ENCODE peak calls at places on chromosomes 16 and 17, in eight cellular contexts. G is CD8-positive, alpha-beta memory T cell; Y is mesenchymal stem cell; B is heart right ventricle; A is PC-9; N is uterus; E is Peyer's patch; W is Panc1. C is an unnamed sample. For H3K36me3, the result is how much of the 10 kb centered on the place peaks cover.

GRCh38 chr17:28076138-28076537 is 33.7 kb downstream of the NLK start:
- DNase-seq in G (no peak), Y (no peak), B (no peak), A (no peak), N (no peak), E (no peak), W (no peak), C (no peak)

GRCh38 chr16:51762081-51762995 is 611.3 kb upstream of the SALL1 start:
- DNase-seq in G (no peak), Y (peak), B (peak), A (peak), N (peak), E (peak), W (peak), C (peak)

GRCh38 chr17:42289863-42290165 is 1.5 kb downstream of the STAT5A start:
- DNase-seq in G (peak), Y (no peak), B (no peak), A (no peak), N (no peak), E (peak), W (no peak), C (no peak)

GRCh38 chr16:50692999-50693781 is at the start of gene NOD2:
- DNase-seq in G (peak), Y (no peak), B (no peak), A (peak), N (peak), E (no peak), W (no peak), C (peak)

GRCh38 chr16:85291302-85292148 is 179.3 kb upstream of the CIBAR2 start:
- DNase-seq in G (no peak), Y (peak), B (peak), A (no peak), N (no peak), E (peak), W (no peak), C (no peak)

GRCh38 chr17:37392024-37392590 is 14.5 kb downstream of the ACACA start:
- DNase-seq in G (no peak), Y (peak), B (no peak), A (peak), N (no peak), E (no peak), W (no peak), C (no peak)

GRCh38 chr16:21088646-21089538 is 61.8 kb downstream of the DNAH3 start:
- DNase-seq in G (no peak), Y (peak), B (no peak), A (no peak), N (no peak), E (no peak), W (no peak), C (no peak)

GRCh38 chr17:26818736-26819135 is 475.2 kb upstream of the WSB1 start:
- DNase-seq in G (no peak), Y (peak), B (no peak), A (no peak), N (no peak), E (no peak), W (no peak), C (no peak)

GRCh38 chr17:82231562-82232321 is 2.9 kb downstream of the SLC16A3 start:
- DNase-seq in G (peak), Y (peak), B (peak), A (peak), N (peak), E (peak), W (no peak), C (no peak)

GRCh38 chr16:54923988-54924387 is 6.7 kb upstream of the IRX5 start:
- DNase-seq in G (no peak), Y (no peak), B (no peak), A (no peak), N (no peak), E (no peak), W (no peak), C (no peak)

GRCh38 chr16:2425008-2425518 is 4.2 kb upstream of the CCNF start:
- DNase-seq in G (no peak), Y (no peak), B (no peak), A (no peak), N (no peak), E (no peak), W (no peak), C (no peak)

GRCh38 chr16:2426941-2427361 is 2.3 kb upstream of the CCNF start:
- DNase-seq in G (no peak), Y (no peak), B (no peak), A (peak), N (no peak), E (no peak), W (no peak), C (peak)

GRCh38 chr16:2425825-2426430 is 3.3 kb upstream of the CCNF start:
- DNase-seq in G (no peak), Y (no peak), B (no peak), A (no peak), N (no peak), E (no peak), W (no peak), C (no peak)

GRCh38 chr16:2422123-2422867 is 7.0 kb upstream of the CCNF start:
- DNase-seq in G (no peak), Y (no peak), B (no peak), A (no peak), N (no peak), E (no peak), W (no peak), C (no peak)

GRCh38 chr16:2424061-2425007 is 4.9 kb upstream of the CCNF start:
- DNase-seq in G (no peak), Y (no peak), B (no peak), A (no peak), N (no peak), E (no peak), W (no peak), C (no peak)
- H3K36me3 ChIP-seq in G (under half), Y (under half), B (under half), A (under half), N (under half), E (under half), W (under half), C (under half)

GRCh38 chr16:73060216-73060615 is 12.3 kb upstream of the ZFHX3 start:
- DNase-seq in G (no peak), Y (no peak), B (no peak), A (no peak), N (no peak), E (peak), W (no peak), C (no peak)
- H3K27ac ChIP-seq in G (no peak), Y (no peak), B (peak), A (no peak), N (peak), E (no peak), W (no peak), C (no peak)

GRCh38 chr16:87332150-87332549 is 15.0 kb upstream of the C16orf95 start:
- DNase-seq in G (no peak), Y (peak), B (no peak), A (no peak), N (no peak), E (no peak), W (no peak), C (peak)
- H3K36me3 ChIP-seq in G (under half), Y (half or more), B (half or more), A (under half), N (under half), E (under half), W (under half), C (under half)

GRCh38 chr17:40517981-40518380 is 16.6 kb upstream of the TNS4 start:
- DNase-seq in G (no peak), Y (no peak), B (no peak), A (no peak), N (peak), E (peak), W (no peak), C (no peak)
- H3K27ac ChIP-seq in G (no peak), Y (no peak), B (no peak), A (peak), N (no peak), E (no peak), W (no peak), C (no peak)

DNA sequence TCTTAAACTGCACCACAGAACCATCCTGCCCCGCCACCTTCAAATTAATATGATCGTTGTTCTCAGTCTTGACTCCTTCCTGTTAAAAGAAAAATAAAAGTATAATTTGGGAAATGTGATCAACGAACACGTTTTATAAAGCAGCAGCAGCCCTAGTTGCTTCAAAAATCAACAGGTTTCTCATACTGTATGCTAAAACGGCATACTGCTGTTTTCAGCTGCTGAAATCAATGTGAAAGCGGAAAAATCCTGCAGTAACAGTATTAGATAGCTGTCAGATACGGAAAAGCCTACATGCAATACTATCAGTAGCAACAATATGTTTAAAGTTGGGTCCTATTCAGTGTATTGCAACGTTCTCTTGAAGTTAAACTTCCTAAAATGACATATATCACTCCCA is 1.6 kb downstream of the SUMO2 start:
- DNase-seq in G (no peak), Y (no peak), B (no peak), A (no peak), N (no peak), E (no peak), W (no peak), C (no peak)
- H3K36me3 ChIP-seq in G (under half), Y (under half), B (under half), A (under half), N (under half), E (under half), W (under half), C (under half)

GRCh38 chr17:73224663-73225305 is 31.9 kb downstream of the COG1 start:
- DNase-seq in G (no peak), Y (no peak), B (no peak), A (no peak), N (no peak), E (no peak), W (no peak), C (no peak)
- H3K27ac ChIP-seq in G (no peak), Y (no peak), B (no peak), A (no peak), N (no peak), E (no peak), W (no peak), C (no peak)

GRCh38 chr17:62032480-62032879 is 32.6 kb downstream of the MED13 start:
- DNase-seq in G (no peak), Y (peak), B (no peak), A (no peak), N (no peak), E (no peak), W (no peak), C (no peak)
- H3K36me3 ChIP-seq in G (under half), Y (half or more), B (half or more), A (under half), N (under half), E (under half), W (under half), C (under half)

GRCh38 chr17:64787255-64787920 is 125.3 kb upstream of the SMURF2 start:
- DNase-seq in G (no peak), Y (no peak), B (no peak), A (peak), N (no peak), E (peak), W (no peak), C (no peak)
- H3K27ac ChIP-seq in G (no peak), Y (no peak), B (no peak), A (no peak), N (no peak), E (no peak), W (no peak), C (no peak)